ENCODE peak calls at places on chromosomes 11 and 22, in eight cellular contexts. D is fibroblast of mammary gland, E is A673, T is HL-60, X is IMR-90, Y is K562, C is A549, I is DND-41. S is an unnamed sample.

GRCh38 chr11:469684-470667 is 19.9 kb downstream of the PTDSS2 start:
- DNase-seq in D (peak), E (peak), T (no peak), X (peak), Y (no peak), C (peak), I (no peak), S (no peak)

GRCh38 chr11:73217131-73217809 is 811 bp upstream of the P2RY2 start:
- DNase-seq in D (no peak), E (no peak), T (no peak), X (no peak), Y (no peak), C (no peak), I (no peak), S (no peak)

GRCh38 chr11:114319716-114320328 is 23.6 kb downstream of the NNMT start:
- DNase-seq in D (peak), E (no peak), T (no peak), X (no peak), Y (no peak), C (no peak), I (no peak), S (no peak)

GRCh38 chr11:42329930-42330555 is 870.6 kb upstream of the LRRC4C start:
- DNase-seq in D (peak), E (no peak), T (no peak), X (no peak), Y (no peak), C (no peak), I (no peak), S (no peak)

GRCh38 chr22:49157529-49158339 is 669.9 kb downstream of the BRD1 start:
- DNase-seq in D (no peak), E (no peak), T (no peak), X (no peak), Y (no peak), C (no peak), I (no peak), S (no peak)

GRCh38 chr22:41003041-41003440 is 51.9 kb downstream of the RBX1 start:
- DNase-seq in D (no peak), E (no peak), T (no peak), X (no peak), Y (no peak), C (no peak), I (no peak), S (no peak)

GRCh38 chr22:23262474-23263332 is 82.4 kb downstream of the BCR start:
- DNase-seq in D (peak), E (no peak), T (no peak), X (no peak), Y (peak), C (no peak), I (no peak), S (no peak)

GRCh38 chr11:120513436-120514315 is 2.1 kb downstream of the GRIK4 start:
- DNase-seq in D (no peak), E (no peak), T (no peak), X (no peak), Y (no peak), C (no peak), I (no peak), S (no peak)

GRCh38 chr11:34274712-34275398 is 83.0 kb downstream of the ABTB2 start:
- DNase-seq in D (peak), E (peak), T (no peak), X (peak), Y (no peak), C (peak), I (no peak), S (no peak)

GRCh38 chr22:36659762-36660509 is 43.6 kb downstream of the CACNG2 start:
- DNase-seq in D (peak), E (peak), T (peak), X (peak), Y (peak), C (peak), I (no peak), S (no peak)

GRCh38 chr22:36068776-36069344 is 40.2 kb upstream of the RBFOX2 start:
- DNase-seq in D (peak), E (no peak), T (no peak), X (peak), Y (no peak), C (no peak), I (no peak), S (no peak)

GRCh38 chr11:124094731-124095130 is 20.5 kb upstream of the VWA5A start:
- DNase-seq in D (no peak), E (no peak), T (no peak), X (no peak), Y (no peak), C (no peak), I (no peak), S (no peak)

GRCh38 chr11:68271781-68272608 is at the start of gene C11orf24:
- DNase-seq in D (peak), E (peak), T (peak), X (peak), Y (peak), C (peak), I (peak), S (peak)
- H3K4me3 ChIP-seq in D (peak), E (peak), T (peak), X (peak), Y (peak), C (peak), I (peak), S (peak)

GRCh38 chr22:31083377-31083768 is 2.3 kb downstream of the SMTN start:
- DNase-seq in D (no peak), E (no peak), T (no peak), X (no peak), Y (no peak), C (no peak), I (no peak), S (no peak)
- H3K4me3 ChIP-seq in D (peak), E (no peak), T (no peak), X (no peak), Y (peak), C (no peak), I (no peak), S (no peak)

GRCh38 chr22:50169181-50169759 is 1.3 kb upstream of the PANX2 start:
- DNase-seq in D (no peak), E (no peak), T (no peak), X (no peak), Y (no peak), C (no peak), I (no peak), S (no peak)

GRCh38 chr22:50171319-50171964 is 911 bp downstream of the PANX2 start:
- DNase-seq in D (no peak), E (no peak), T (no peak), X (no peak), Y (no peak), C (no peak), I (no peak), S (no peak)

GRCh38 chr22:50170453-50171318 is at the start of gene PANX2:
- DNase-seq in D (no peak), E (no peak), T (no peak), X (no peak), Y (no peak), C (no peak), I (no peak), S (no peak)

GRCh38 chr22:50167689-50168489 is 2.6 kb upstream of the PANX2 start:
- DNase-seq in D (no peak), E (no peak), T (no peak), X (no peak), Y (no peak), C (no peak), I (no peak), S (no peak)

DNA sequence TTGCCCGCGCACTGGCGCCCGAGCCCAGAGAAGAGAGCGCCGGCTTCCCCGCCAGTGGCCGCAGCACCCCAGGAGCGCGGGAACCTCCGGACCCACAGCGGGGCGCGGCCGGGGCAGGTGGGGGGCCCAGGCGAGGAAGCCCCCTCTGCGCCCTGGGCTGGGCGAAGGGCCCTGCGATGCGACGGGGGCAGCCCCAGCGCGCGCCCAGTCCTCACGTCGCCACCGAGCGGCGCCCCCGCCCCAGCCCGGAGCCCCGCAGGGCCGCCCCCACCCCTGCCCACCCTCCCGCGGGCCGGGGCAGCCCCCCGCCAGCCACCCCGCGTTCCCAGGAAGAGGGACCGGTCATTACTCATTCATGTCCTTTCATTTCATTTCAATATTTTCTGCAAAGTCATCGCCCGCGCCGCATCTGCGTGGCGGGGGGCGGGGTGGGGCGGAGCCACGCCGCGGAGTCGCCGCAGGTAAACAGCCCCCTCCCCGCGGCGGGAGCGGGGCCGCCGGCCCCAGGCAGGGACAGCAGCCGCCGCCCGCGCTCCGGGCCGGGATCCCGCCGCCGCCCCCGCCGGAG is 673 bp upstream of the PANX2 start:
- DNase-seq in D (no peak), E (peak), T (no peak), X (no peak), Y (peak), C (no peak), I (no peak), S (no peak)
- H3K4me3 ChIP-seq in D (no peak), E (peak), T (peak), X (peak), Y (peak), C (peak), I (no peak), S (no peak)

GRCh38 chr11:60970890-60971289 is 590 bp upstream of the CD6 start:
- DNase-seq in D (no peak), E (no peak), T (no peak), X (no peak), Y (no peak), C (no peak), I (no peak), S (no peak)

GRCh38 chr11:60971520-60971919 is at the start of gene CD6:
- DNase-seq in D (no peak), E (no peak), T (no peak), X (no peak), Y (no peak), C (no peak), I (peak), S (peak)

GRCh38 chr11:60972182-60973030 is 926 bp downstream of the CD6 start:
- DNase-seq in D (no peak), E (no peak), T (no peak), X (no peak), Y (no peak), C (no peak), I (no peak), S (no peak)

GRCh38 chr11:60968223-60968622 is 3.3 kb upstream of the CD6 start:
- DNase-seq in D (no peak), E (no peak), T (no peak), X (no peak), Y (no peak), C (no peak), I (no peak), S (no peak)

DNA sequence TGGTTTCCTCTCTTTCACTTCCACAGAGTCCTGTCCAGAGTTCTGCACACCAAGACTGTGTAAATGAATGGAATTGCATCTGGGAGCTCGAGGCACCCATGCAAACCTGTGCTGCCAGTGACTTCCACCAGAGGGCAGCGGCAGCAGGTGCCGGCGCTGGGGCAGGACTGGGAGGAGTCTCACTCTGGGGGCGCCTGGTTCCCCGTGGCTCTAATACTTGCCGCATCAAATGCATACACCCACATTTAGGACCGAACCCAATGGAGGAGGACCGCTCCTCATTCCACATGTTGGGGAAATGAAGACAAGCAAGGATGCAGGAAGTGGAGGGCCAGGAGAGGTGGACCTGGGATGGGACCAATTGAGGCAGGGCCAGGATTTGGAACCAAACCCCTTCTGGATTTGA is 1.1 kb upstream of the CD6 start:
- DNase-seq in D (peak), E (peak), T (no peak), X (peak), Y (peak), C (peak), I (peak), S (peak)
- H3K4me3 ChIP-seq in D (no peak), E (no peak), T (no peak), X (no peak), Y (no peak), C (no peak), I (no peak), S (no peak)

GRCh38 chr11:66677599-66678375 is at the start of gene RBM4B:
- DNase-seq in D (peak), E (peak), T (peak), X (peak), Y (peak), C (peak), I (peak), S (peak)

GRCh38 chr11:66680966-66681645 is 3.4 kb upstream of the RBM4B start:
- DNase-seq in D (no peak), E (no peak), T (no peak), X (no peak), Y (no peak), C (no peak), I (no peak), S (no peak)

GRCh38 chr11:66676931-66677598 is 622 bp downstream of the RBM4B start:
- DNase-seq in D (peak), E (no peak), T (no peak), X (peak), Y (no peak), C (no peak), I (no peak), S (no peak)

GRCh38 chr11:66674964-66675602 is 2.6 kb downstream of the RBM4B start:
- DNase-seq in D (no peak), E (no peak), T (no peak), X (no peak), Y (no peak), C (no peak), I (no peak), S (no peak)

DNA sequence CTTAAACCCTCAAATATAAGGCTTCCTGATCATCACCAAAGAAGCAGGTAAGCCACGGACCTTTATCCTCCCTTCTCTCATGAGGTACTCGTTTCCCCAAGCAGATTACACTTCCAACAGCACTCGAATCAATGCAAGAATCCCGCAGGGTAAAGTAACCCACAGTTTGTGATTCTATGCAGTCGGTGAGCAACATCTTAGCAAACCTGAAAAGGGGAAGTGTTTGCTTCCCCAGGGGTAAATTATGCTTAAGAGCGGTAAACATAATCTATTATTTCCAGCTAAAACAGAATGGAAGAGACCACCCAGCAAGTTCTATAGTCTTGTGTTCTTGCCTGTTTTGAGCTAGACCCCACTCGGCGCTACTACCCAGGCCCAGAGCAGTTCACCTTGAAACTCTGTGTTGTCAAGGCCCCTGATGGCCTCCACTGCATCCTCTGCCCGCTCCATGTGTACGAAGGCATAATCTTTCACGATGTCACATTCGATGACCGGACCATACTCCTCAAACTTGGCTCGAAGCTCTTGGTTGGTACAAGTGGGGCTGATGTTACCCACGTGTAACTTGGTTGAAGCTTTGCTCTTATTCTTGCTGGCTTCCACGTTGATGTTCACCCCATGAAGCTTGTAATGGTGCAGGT is 1.3 kb downstream of the RBM4B start:
- DNase-seq in D (no peak), E (no peak), T (no peak), X (no peak), Y (no peak), C (no peak), I (no peak), S (no peak)
- H3K4me3 ChIP-seq in D (no peak), E (peak), T (no peak), X (no peak), Y (peak), C (no peak), I (peak), S (peak)

DNA sequence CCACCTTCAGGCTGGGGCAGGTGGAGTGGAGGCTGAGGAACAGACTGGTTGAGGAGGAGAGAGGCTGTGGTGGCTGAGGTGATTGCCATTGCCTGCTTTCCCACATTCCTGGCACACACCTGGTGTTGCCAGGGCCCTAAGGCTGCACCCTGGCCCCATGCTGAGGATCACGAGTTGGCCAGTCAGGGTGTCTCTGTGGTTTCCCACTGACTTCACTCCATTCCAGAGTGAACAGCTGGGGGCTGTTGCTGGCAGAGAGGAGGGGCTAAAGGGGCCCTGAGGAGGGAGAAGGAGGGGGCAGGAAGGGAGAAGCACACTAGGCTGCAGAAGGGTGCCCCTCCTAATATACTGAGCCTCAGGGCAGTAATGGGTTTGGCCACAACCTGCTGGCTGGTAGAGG is 1.8 kb downstream of the TMEM86A start:
- DNase-seq in D (no peak), E (no peak), T (no peak), X (peak), Y (no peak), C (no peak), I (peak), S (no peak)
- H3K4me3 ChIP-seq in D (no peak), E (no peak), T (no peak), X (no peak), Y (no peak), C (no peak), I (no peak), S (no peak)

DNA sequence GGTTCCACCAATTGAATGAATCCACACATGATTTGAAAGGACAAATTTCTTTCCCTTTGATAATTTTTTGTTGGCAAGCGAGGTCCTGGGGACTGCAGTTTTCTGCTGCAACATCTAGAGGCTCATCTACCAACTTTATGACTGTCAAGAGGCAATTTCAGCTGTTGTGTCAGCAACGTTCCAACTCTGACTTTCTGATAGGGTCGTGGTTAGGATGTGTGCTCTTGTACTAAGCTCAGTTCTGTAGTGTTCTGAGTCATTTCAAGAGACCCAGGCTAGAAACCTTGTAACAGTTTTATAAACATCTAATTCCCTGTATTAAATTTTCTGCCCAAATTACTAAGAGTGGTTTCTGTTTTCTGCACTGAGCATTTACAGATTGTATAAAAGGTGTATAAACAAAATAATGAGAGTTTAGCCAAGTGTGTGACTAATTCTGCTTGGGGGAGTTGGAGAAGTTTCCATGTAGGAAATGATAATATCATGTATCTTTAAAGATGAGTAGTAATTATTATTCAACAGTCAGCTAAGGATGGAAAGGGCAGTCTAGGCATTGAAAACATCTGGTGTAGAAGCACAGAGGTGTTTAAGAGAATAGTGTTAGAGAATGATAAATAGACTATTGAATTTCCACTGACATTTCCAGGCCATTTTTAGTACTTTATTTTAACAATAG is 72.2 kb downstream of the RBMXL2 start:
- DNase-seq in D (no peak), E (no peak), T (no peak), X (no peak), Y (no peak), C (no peak), I (no peak), S (no peak)
- H3K4me3 ChIP-seq in D (no peak), E (no peak), T (no peak), X (no peak), Y (no peak), C (no peak), I (no peak), S (no peak)

DNA sequence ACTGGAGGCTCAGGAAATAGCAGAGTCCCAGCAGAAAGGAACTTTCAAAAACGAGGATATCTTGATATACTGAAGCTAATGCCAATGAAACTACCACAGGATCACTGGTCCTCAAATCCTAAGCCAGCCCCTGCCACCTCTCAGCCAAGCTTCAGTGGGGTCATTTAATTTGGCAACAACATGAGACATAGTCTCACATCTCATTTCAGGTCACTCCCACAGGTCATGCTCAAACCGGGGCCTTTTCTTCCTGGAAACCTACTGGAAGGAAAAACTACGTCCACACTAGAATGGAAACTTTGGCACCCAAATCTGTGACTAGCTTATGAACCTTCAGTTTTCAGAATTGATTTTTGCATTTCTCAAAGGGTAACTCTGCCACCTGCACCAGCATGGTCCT is 61.9 kb upstream of the CYP2D6 start:
- DNase-seq in D (no peak), E (no peak), T (no peak), X (no peak), Y (no peak), C (no peak), I (no peak), S (no peak)
- H3K4me3 ChIP-seq in D (no peak), E (no peak), T (no peak), X (no peak), Y (no peak), C (no peak), I (no peak), S (no peak)